ENCODE peak calls at places on chromosome 17, in four cellular contexts. I, B, D and W are unnamed samples.

GRCh38 chr17:66300956-66301355 is 1.5 kb upstream of the PRKCA start:
- DNase-seq in I (no peak), B (no peak), D (no peak), W (no peak)

GRCh38 chr17:58204796-58205195 is 12.3 kb downstream of the EPX start:
- DNase-seq in I (no peak), B (no peak), D (no peak), W (no peak)

GRCh38 chr17:83083368-83084201 is 4.2 kb downstream of the METRNL start:
- DNase-seq in I (no peak), B (no peak), D (no peak), W (no peak)

GRCh38 chr17:66555605-66556004 is 253.2 kb downstream of the PRKCA start:
- DNase-seq in I (no peak), B (no peak), D (no peak), W (no peak)

GRCh38 chr17:58576679-58577367 is 62.4 kb upstream of the MTMR4 start:
- DNase-seq in I (no peak), B (no peak), D (no peak), W (no peak)

GRCh38 chr17:29089601-29090044 is 46.7 kb downstream of the PIPOX start:
- DNase-seq in I (no peak), B (no peak), D (no peak), W (no peak)

GRCh38 chr17:42573095-42573494 is 4.4 kb downstream of the PSMC3IP start:
- DNase-seq in I (no peak), B (no peak), D (no peak), W (no peak)

GRCh38 chr17:32877164-32877764 is 340 bp upstream of the MYO1D start:
- DNase-seq in I (peak; percentile 90), B (peak; percentile 88), D (no peak), W (peak; percentile 97)

GRCh38 chr17:55285340-55286301 is 20.9 kb downstream of the HLF start:
- DNase-seq in I (no peak), B (peak; percentile 91), D (peak; percentile 21), W (peak; percentile 69)